ENCODE peak calls at places on chromosome 4, in six cellular contexts. U is IMR-90, T is trophoblast cell, V is H9, G is neuronal stem cell, K is H1. Y is an unnamed sample.

GRCh38 chr4:158090323-158090722 is 82.5 kb downstream of the GASK1B start:
- DNase-seq in G (no peak), U (peak), V (no peak), T (no peak), K (no peak), Y (no peak)

GRCh38 chr4:76956961-76957738 is 7.6 kb downstream of the SEPTIN11 start:
- DNase-seq in T (no peak), V (no peak), K (no peak), G (no peak), U (no peak), Y (peak)

GRCh38 chr4:110184124-110184790 is 14.2 kb downstream of the ELOVL6 start:
- DNase-seq in K (no peak), T (no peak), V (no peak), U (no peak), G (no peak), Y (no peak)

GRCh38 chr4:113636877-113637276 is 124.7 kb downstream of the CAMK2D start:
- DNase-seq in K (no peak), T (no peak), G (no peak), U (peak), V (no peak), Y (peak)

GRCh38 chr4:48954314-48954713 is 31.8 kb upstream of the CWH43 start:
- DNase-seq in T (no peak), K (no peak), G (no peak), U (peak), V (no peak), Y (peak)

GRCh38 chr4:73661646-73662119 is 41.4 kb upstream of the RASSF6 start:
- DNase-seq in V (no peak), K (no peak), T (peak), U (peak), G (no peak), Y (peak)

GRCh38 chr4:127609484-127609883 is 23.3 kb upstream of the INTU start:
- DNase-seq in K (no peak), U (no peak), V (no peak), T (no peak), G (no peak), Y (no peak)

GRCh38 chr4:11650801-11651596 is 222.3 kb upstream of the HS3ST1 start:
- DNase-seq in G (no peak), T (no peak), U (peak), K (no peak), V (no peak), Y (no peak)

GRCh38 chr4:8334786-8335460 is 65.4 kb downstream of the HTRA3 start:
- DNase-seq in K (no peak), U (no peak), T (no peak), G (no peak), V (no peak), Y (no peak)

GRCh38 chr4:81565137-81565870 is 93.6 kb upstream of the RASGEF1B start:
- DNase-seq in U (no peak), G (peak), K (no peak), T (peak), V (no peak), Y (peak)

GRCh38 chr4:75668596-75668995 is 4.6 kb downstream of the G3BP2 start:
- DNase-seq in T (no peak), K (no peak), U (no peak), G (no peak), V (no peak), Y (no peak)

GRCh38 chr4:74624351-74625151 is 169.8 kb downstream of the BTC start:
- DNase-seq in G (no peak), K (no peak), U (peak), V (no peak), T (peak), Y (peak)

GRCh38 chr4:132227349-132228165 is 921.5 kb upstream of the PCDH10 start:
- DNase-seq in U (peak), G (no peak), T (peak), K (peak), V (peak), Y (peak)

GRCh38 chr4:123090886-123091285 is 168.5 kb upstream of the NUDT6 start:
- DNase-seq in K (no peak), T (no peak), V (no peak), G (no peak), U (no peak), Y (no peak)

GRCh38 chr4:107857741-107858140 is 33.0 kb downstream of the SGMS2 start:
- DNase-seq in T (peak), U (no peak), V (peak), G (no peak), K (no peak), Y (no peak)

GRCh38 chr4:30746735-30747134 is 26.6 kb downstream of the PCDH7 start:
- DNase-seq in T (no peak), V (no peak), U (no peak), G (no peak), K (no peak), Y (no peak)

GRCh38 chr4:95594629-95595028 is 45.9 kb upstream of the UNC5C start:
- DNase-seq in T (no peak), G (no peak), V (no peak), K (no peak), U (no peak), Y (no peak)

GRCh38 chr4:86508436-86508835 is 85.7 kb upstream of the PTPN13 start:
- DNase-seq in K (no peak), V (no peak), G (no peak), U (peak), T (no peak), Y (peak)

GRCh38 chr4:174559894-174560293 is 37.6 kb upstream of the HPGD start:
- DNase-seq in V (peak), G (peak), U (no peak), K (no peak), T (peak), Y (no peak)

GRCh38 chr4:165994706-165995105 is 121.7 kb downstream of the TLL1 start:
- DNase-seq in V (no peak), K (no peak), G (no peak), U (no peak), T (peak), Y (peak)

GRCh38 chr4:36088542-36088941 is 155.8 kb downstream of the ARAP2 start:
- DNase-seq in U (no peak), K (no peak), V (no peak), G (no peak), T (no peak), Y (no peak)

GRCh38 chr4:117637347-117637746 is 396.9 kb upstream of the NDST3 start:
- DNase-seq in U (no peak), K (no peak), V (no peak), G (no peak), T (no peak), Y (no peak)

GRCh38 chr4:152516156-152516555 is 19.7 kb downstream of the FBXW7 start:
- DNase-seq in K (no peak), G (no peak), V (no peak), U (no peak), T (peak), Y (no peak)

GRCh38 chr4:113331811-113332210 is 282.4 kb downstream of the ANK2 start:
- DNase-seq in T (no peak), V (peak), G (no peak), U (no peak), K (no peak), Y (no peak)

GRCh38 chr4:13601848-13602247 is 25.7 kb downstream of the BOD1L1 start:
- DNase-seq in T (no peak), K (no peak), V (no peak), G (no peak), U (no peak), Y (no peak)

GRCh38 chr4:127212701-127213100 is 420.1 kb upstream of the INTU start:
- DNase-seq in U (peak), K (no peak), T (no peak), V (no peak), G (no peak), Y (no peak)

GRCh38 chr4:169080970-169081369 is 70.9 kb upstream of the CBR4 start:
- DNase-seq in G (no peak), T (no peak), K (no peak), U (peak), V (no peak), Y (peak)

GRCh38 chr4:53921856-53922255 is 142.5 kb downstream of the CHIC2 start:
- DNase-seq in V (no peak), T (no peak), G (no peak), K (no peak), U (no peak), Y (no peak)
- H2BK5ac ChIP-seq in V (no peak), T (no peak), G (no peak), K (no peak), U (no peak), Y (no peak)

DNA sequence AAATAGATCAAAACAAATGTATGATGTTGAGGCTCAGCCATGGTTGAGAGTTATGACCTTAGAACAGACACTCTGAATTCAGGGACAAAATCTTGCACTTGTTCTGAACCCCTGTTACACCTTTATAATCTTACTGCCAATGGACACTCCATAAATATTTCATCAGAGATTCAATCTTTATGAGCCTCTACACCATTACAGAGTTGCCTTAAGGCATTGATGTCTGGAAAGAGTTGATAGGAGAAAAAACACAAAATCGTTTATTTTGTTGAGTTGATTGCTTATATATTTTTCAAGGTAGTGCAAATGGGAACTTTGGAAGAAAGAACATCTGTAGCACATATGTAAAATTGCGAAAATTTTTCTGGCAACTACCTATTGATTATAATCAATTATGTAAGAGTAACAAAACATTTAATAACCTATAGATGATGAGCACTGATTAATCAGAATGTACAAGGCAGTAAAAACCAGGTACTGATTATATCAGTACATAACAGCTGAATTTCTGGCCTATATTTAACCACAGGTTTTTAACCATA is 568.5 kb downstream of the FSTL5 start:
- DNase-seq in G (no peak), T (no peak), V (no peak), K (no peak), U (no peak), Y (no peak)
- H2AFZ ChIP-seq in G (no peak), T (no peak), V (no peak), K (no peak), U (no peak), Y (no peak)

GRCh38 chr4:133592591-133592990 is 443.5 kb downstream of the PCDH10 start:
- DNase-seq in T (no peak), G (no peak), K (no peak), U (no peak), V (peak), Y (no peak)
- H2BK5ac ChIP-seq in T (no peak), G (no peak), K (peak), U (no peak), V (no peak), Y (no peak)

GRCh38 chr4:141659539-141659938 is 23.2 kb downstream of the IL15 start:
- DNase-seq in T (no peak), G (no peak), K (no peak), U (peak), V (no peak), Y (no peak)

GRCh38 chr4:141657550-141657949 is 21.2 kb downstream of the IL15 start:
- DNase-seq in V (no peak), U (no peak), G (no peak), K (no peak), T (no peak), Y (no peak)

GRCh38 chr4:141656031-141656430 is 19.6 kb downstream of the IL15 start:
- DNase-seq in T (no peak), K (no peak), U (no peak), G (no peak), V (no peak), Y (no peak)

GRCh38 chr4:141660880-141661279 is 24.5 kb downstream of the IL15 start:
- DNase-seq in V (no peak), U (no peak), T (no peak), K (no peak), G (no peak), Y (no peak)

DNA sequence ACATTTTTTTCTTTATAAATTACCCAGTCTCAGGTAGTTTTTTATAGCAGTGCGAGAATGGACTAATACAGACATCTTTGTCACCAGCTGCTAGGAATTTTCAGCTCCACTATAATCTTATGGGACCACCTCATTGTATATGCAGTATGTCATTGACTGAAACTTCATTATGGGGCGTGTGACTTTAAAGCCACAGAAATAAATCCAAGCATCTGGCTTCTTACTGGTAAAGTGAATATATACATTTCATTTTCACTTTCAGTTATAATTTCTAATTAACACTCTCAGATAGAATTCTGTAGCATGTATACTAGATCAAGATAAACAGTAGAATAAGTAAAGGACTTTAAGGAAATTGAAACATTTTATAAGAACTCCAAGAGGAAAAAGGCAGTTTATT is 21.9 kb downstream of the IL15 start:
- DNase-seq in K (no peak), U (no peak), T (no peak), V (no peak), G (no peak), Y (no peak)
- H2AFZ ChIP-seq in K (no peak), U (no peak), T (no peak), V (no peak), G (peak), Y (no peak)

GRCh38 chr4:185838514-185839203 is 26.7 kb upstream of the SORBS2 start:
- DNase-seq in V (no peak), U (peak), K (no peak), G (no peak), T (no peak), Y (no peak)
- H2BK5ac ChIP-seq in V (peak), U (peak), K (peak), G (no peak), T (peak), Y (peak)

GRCh38 chr4:2933566-2934076 is 29.6 kb downstream of the NOP14 start:
- DNase-seq in V (no peak), K (peak), U (no peak), T (no peak), G (no peak), Y (no peak)
- H2AFZ ChIP-seq in V (no peak), K (no peak), U (peak), T (no peak), G (peak), Y (no peak)

GRCh38 chr4:182905038-182905437 is 12.1 kb downstream of the DCTD start:
- DNase-seq in V (no peak), K (no peak), T (no peak), G (no peak), U (no peak), Y (no peak)

GRCh38 chr4:182901337-182901736 is 15.8 kb downstream of the DCTD start:
- DNase-seq in K (no peak), U (no peak), G (no peak), T (no peak), V (no peak), Y (no peak)

GRCh38 chr4:182903013-182903412 is 14.2 kb downstream of the DCTD start:
- DNase-seq in G (no peak), K (peak), T (no peak), V (no peak), U (no peak), Y (no peak)

GRCh38 chr4:182906786-182907185 is 10.4 kb downstream of the DCTD start:
- DNase-seq in T (no peak), U (peak), K (no peak), G (no peak), V (no peak), Y (peak)

DNA sequence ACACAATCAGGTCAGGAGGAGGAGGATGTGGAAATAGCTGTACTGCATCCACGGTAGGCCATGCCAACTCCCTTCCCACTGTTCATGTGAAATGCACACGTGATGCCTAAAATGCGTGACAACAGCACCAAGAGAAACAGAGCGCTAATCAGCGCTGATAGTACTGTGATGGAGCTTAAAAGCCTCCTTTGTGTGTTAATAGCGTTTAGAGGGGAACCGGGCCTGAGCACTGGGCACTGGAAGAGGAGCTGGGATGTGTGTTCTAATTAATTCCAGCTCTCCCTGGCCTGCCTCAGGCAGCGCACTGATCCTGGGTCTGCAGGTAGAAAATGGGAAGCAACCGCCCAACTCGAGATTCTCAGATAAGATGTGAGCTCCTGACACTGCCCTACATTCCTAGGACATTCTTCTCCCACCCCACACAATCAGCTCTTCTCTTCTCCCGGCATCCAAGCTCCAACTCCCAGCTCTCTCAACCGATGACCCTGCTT is 12.9 kb downstream of the DCTD start:
- DNase-seq in U (no peak), T (peak), K (peak), V (no peak), G (no peak), Y (no peak)
- H2BK5ac ChIP-seq in U (no peak), T (no peak), K (no peak), V (no peak), G (no peak), Y (no peak)

DNA sequence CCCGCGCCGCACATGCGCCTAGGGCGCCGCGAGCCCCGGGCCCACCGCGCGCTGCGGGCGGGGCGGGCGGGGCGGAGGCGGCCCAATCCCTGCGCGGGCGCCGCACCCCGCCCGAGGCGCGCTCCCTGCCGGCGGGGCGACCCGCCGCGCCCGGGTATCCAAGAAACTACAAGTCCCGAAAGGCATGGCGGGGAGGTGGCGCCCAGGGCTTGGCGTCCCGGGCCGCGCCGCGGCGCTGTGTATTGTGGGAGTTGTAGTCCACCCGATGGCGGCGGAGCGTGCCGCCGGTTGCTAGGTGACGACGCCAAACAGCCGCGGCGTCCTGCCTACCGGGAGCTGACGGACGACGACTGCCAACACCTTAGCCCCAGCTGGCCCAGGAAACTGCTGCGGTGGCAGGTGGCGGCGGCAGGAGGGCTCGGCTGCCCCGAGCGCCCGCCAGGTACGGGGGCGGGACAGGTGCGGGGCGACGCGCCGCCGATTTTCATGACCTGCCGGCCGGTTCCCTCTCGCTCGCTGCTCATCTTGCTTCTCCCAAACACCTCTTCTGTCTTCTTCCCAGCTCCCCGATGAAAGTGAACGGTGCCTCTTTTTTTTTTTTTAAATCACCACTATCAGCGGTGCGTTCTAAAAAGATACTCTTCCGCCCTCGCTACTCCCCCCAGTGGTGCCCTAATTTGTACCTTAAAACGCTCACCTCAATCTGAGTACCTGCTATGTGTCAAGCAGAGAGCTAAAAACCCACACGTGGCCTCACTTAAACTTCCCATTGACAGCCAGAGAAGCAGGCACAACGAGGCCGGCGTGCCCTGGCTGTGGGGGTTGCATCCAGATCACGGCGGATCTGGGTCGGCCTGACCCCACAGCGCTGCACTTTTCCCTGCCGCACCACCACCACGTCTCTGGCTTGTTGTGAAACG is at the start of gene CFAP99:
- DNase-seq in T (peak), K (peak), U (peak), V (peak), G (peak), Y (peak)
- H2AFZ ChIP-seq in T (peak), K (no peak), U (peak), V (no peak), G (peak), Y (peak)

Y was measured in mesenchymal stem cell.